ENCODE peak calls at places on chromosome 21, in five cellular contexts. O is AG04450, L is adrenal gland, G is foreskin fibroblast, B is lung. C is an unnamed sample.

GRCh38 chr21:43598416-43599120 is 60.7 kb downstream of the HSF2BP start:
- DNase-seq in O (no peak), L (no peak), G (peak; percentile 56), B (no peak), C (peak; percentile 75)

GRCh38 chr21:34544032-34544496 is 32.1 kb upstream of the KCNE1 start:
- DNase-seq in O (no peak), L (peak; percentile 89), G (peak; percentile 60), B (peak; percentile 86), C (peak; percentile 72)

GRCh38 chr21:19109694-19110093 is 706.1 kb upstream of the TMPRSS15 start:
- DNase-seq in O (no peak), L (no peak), G (no peak), B (no peak), C (no peak)

GRCh38 chr21:43369124-43369523 is 57.8 kb downstream of the SIK1 start:
- DNase-seq in O (no peak), L (peak; percentile 81), G (peak; percentile 41), B (no peak), C (no peak)

GRCh38 chr21:34072145-34073031 is 990 bp upstream of the MRPS6 start:
- DNase-seq in O (no peak), L (peak; percentile 89), G (no peak), B (peak; percentile 49), C (no peak)

GRCh38 chr21:37557261-37557950 is 190.8 kb downstream of the DYRK1A start:
- DNase-seq in O (no peak), L (no peak), G (no peak), B (no peak), C (no peak)

GRCh38 chr21:22585558-22585957 is 1587.3 kb downstream of the NCAM2 start:
- DNase-seq in O (no peak), L (no peak), G (no peak), B (no peak), C (no peak)

GRCh38 chr21:38929137-38929536 is 123.4 kb downstream of the ETS2 start:
- DNase-seq in O (no peak), L (no peak), G (no peak), B (no peak), C (no peak)

GRCh38 chr21:17438642-17439041 is 74.2 kb upstream of the CXADR start:
- DNase-seq in O (no peak), L (no peak), G (no peak), B (no peak), C (peak; percentile 32)

GRCh38 chr21:32739946-32740345 is 12.1 kb upstream of the SYNJ1 start:
- DNase-seq in O (no peak), L (no peak), G (no peak), B (no peak), C (no peak)

GRCh38 chr21:28283652-28284490 is 708.8 kb downstream of the LTN1 start:
- DNase-seq in O (peak; percentile 75), L (no peak), G (peak; percentile 93), B (no peak), C (peak; percentile 84)

GRCh38 chr21:27796106-27796505 is 829.2 kb upstream of the ADAMTS5 start:
- DNase-seq in O (peak; percentile 37), L (no peak), G (peak; percentile 64), B (no peak), C (peak; percentile 64)

GRCh38 chr21:24594082-24594481 is 1013.2 kb downstream of the MRPL39 start:
- DNase-seq in O (no peak), L (no peak), G (no peak), B (no peak), C (no peak)

GRCh38 chr21:29258626-29259335 is 39.9 kb upstream of the BACH1 start:
- DNase-seq in O (peak; percentile 47), L (no peak), G (peak; percentile 86), B (no peak), C (peak; percentile 80)

GRCh38 chr21:29701676-29702075 is 238.1 kb downstream of the GRIK1 start:
- DNase-seq in O (no peak), L (no peak), G (no peak), B (no peak), C (no peak)

GRCh38 chr21:38848187-38848609 is 42.5 kb downstream of the ETS2 start:
- DNase-seq in O (no peak), L (no peak), G (peak; percentile 20), B (no peak), C (no peak)

GRCh38 chr21:28991861-28992525 is 684 bp downstream of the LTN1 start:
- DNase-seq in O (no peak), L (no peak), G (no peak), B (no peak), C (no peak)

GRCh38 chr21:34844924-34845238 is 176.1 kb downstream of the CLIC6 start:
- DNase-seq in O (no peak), L (no peak), G (no peak), B (no peak), C (no peak)

GRCh38 chr21:44800971-44801467 is 601 bp downstream of the UBE2G2 start:
- DNase-seq in O (no peak), L (no peak), G (no peak), B (no peak), C (peak; percentile 32)
- TF ChIP-seq CTCF in O (peak; percentile 28), L (no peak), G (peak; percentile 27), B (peak; percentile 11), C (peak; percentile 40)

GRCh38 chr21:44856131-44856530 is 17.4 kb downstream of the PTTG1IP start:
- DNase-seq in O (no peak), L (no peak), G (no peak), B (no peak), C (no peak)

GRCh38 chr21:44853601-44854390 is 19.7 kb downstream of the PTTG1IP start:
- DNase-seq in O (no peak), L (no peak), G (no peak), B (no peak), C (no peak)

GRCh38 chr21:44855572-44855971 is 17.9 kb downstream of the PTTG1IP start:
- DNase-seq in O (no peak), L (no peak), G (no peak), B (no peak), C (no peak)

GRCh38 chr21:44854391-44854663 is 19.2 kb downstream of the PTTG1IP start:
- DNase-seq in O (no peak), L (no peak), G (no peak), B (no peak), C (no peak)

DNA sequence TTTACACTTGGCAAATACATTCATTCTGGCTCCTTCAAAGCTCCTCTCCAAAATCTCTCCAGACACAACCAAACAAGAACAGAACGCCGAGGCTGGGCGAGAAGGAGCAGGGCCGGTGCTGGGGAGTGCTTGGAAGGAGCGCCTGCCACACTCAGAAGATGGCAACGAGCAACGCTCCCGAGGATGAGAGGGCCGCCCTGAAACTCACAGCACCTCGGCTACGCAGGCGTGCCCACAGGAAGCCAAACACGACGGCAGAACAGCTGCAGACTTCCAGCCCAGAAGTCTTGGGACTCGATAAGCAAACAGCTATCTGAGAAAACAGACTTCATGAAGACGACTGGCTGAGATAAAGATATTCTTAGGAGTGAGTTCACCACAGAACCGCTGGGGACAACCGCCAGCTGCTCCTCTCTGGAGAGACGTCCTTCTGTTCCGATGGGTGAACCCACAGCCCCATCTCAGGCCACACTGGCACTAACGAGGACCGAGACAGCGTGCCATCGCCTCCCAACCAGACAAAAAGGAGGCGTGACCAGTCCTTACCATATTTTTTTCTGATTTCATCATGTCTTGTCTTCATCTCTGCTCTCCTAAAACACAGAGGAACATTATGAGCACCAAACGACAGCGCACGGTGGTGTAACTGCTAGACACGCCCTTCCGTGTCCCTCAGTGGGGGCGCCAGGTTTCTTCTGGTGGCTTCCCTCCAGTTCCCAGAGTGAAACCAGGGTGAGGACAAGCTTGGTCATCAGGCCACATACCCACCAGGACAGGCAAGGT is 18.6 kb downstream of the PTTG1IP start:
- DNase-seq in O (no peak), L (no peak), G (no peak), B (no peak), C (no peak)
- H3K4me3 ChIP-seq in O (no peak overlapping the region), L (no peak overlapping the region), G (no peak overlapping the region), B (no peak overlapping the region), C (no peak overlapping the region)

DNA sequence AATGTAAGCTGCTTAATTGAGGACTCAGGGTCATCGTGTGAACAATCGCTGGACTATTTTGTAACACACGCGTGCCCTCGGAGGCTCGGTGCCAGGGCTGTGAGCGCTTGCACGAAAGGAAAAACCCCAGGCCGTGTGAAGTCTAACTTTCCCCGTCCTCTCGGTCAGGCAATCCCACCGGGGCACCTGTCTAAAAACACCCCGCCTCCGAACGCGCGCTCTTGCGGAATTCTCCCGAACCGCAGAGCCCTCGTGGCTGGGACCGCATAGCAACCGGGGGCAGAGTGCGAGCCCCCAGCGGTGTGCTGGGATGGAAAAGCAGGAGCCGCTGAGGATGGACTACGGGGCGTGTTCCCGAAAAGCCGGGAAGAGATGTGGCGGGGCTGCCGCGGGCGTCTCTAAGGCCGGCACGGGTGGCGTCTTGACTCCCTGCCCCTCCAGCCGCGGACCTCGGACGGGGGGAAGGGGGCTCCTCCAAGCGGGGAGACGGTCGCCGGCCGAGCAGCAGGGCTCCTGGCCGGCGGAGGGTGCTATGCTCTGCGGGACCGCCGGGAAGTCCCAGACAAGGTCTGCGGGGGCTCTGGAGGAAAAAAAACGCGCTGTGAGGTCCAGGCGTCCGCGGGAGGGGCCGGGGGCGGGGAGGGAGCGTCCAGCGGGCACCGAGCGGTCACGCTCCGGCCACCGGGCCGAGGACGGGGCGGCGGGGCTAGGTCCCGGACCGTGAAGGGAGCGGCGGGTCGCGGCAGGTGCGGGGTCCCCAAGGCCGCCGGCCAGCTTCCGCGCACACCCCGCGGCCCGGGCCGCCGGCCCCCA is 936 bp downstream of the ZBTB21 start:
- DNase-seq in O (no peak), L (peak; percentile 85), G (no peak), B (no peak), C (peak; percentile 50)
- TF ChIP-seq CTCF in O (peak; percentile 27), L (no peak), G (no peak), B (no peak), C (peak; percentile 29)

DNA sequence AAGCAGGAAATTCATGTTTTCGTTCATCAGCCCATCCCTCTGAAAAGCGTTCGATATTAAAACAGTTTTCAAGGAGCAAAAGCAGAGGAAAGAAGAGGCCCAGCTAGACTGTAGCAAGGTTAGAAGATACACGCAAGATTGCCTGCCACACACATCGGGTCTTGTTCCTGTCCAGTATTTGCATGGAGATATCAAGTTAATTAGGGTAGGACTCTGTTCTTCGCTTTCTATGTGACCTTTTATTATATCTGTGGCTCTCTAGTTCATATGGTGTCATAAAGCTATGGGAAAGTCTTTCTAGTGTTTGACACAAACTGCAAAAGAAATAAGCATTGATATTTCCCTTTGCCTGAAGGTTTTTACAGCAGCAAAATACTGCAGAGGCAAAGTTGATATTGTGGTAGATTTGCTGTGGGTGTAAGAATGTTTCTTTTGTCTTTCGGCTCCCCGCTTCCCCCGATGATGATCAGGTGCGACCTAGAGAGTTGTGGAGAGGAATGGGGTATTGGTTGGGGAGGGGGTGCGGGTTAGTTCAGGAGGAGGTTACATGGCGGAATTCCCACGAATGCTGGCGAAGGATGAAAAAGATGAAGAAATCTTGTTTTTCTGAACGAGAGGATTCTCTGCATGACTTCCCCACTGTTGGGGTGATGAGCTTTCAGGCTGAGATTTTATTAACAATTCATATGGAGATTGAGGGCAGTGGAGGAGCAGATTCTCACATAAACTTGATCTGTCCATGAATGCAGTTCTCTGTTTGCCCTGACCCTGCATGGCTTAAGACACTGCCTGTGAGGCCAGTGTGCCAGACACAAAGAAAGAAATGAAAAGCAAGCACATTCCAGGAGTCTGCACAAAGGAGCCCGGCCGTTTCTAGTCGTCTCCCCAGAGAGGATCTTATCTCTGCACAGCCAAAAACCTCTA is 550.1 kb downstream of the USP25 start:
- DNase-seq in O (peak; percentile 3), L (peak; percentile 63), G (peak; percentile 41), B (no peak), C (peak; percentile 85)
- H3K4me3 ChIP-seq in O (peak overlapping the region; percentile 34), L (no peak overlapping the region), G (peak overlapping the region; percentile 17), B (no peak overlapping the region), C (peak overlapping the region; percentile 30)

DNA sequence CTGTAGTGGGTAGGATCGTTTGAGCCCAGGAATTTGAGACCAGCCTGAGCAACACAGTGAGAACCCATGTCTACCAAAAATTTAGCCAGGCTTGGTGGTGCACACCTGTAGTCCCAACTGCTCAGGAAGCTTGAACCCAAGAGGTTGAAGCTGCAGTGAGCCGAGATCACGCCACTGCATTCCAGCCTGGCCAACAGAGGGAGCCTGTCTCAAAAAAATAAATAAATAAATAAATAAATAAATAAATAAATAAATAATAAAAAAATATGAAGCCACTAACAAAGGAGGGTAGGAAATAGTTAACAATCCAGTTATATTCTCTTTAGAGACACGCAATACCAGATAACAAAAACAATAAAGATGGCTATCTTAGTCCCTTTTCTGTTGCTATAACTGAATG is 11.9 kb upstream of the CBR3 start:
- DNase-seq in O (no peak), L (no peak), G (no peak), B (no peak), C (no peak)
- TF ChIP-seq CTCF in O (peak; percentile 29), L (peak; percentile 34), G (peak; percentile 32), B (no peak), C (peak; percentile 40)